ENCODE peak calls at places on chromosomes 5 and 9, in four cellular contexts. One of them, this sample, is unnamed.
A peak's percentile ranks its signal among the peaks of the same experiment; 100 is the strongest.

GRCh38 chr5:55923177-55923872 is 71.4 kb downstream of the IL6ST start:
- DNase-seq in iris pigment epithelial cell: peak; percentile 27
- DNase-seq in COR-L47: no peak
- DNase-seq in fibroblast of the conjunctiva: no peak
- DNase-seq in this sample: no peak

GRCh38 chr9:38208206-38208901 is 139.3 kb upstream of the SHB start:
- DNase-seq in iris pigment epithelial cell: peak; percentile 14
- DNase-seq in COR-L47: no peak
- DNase-seq in fibroblast of the conjunctiva: no peak
- DNase-seq in this sample: peak; percentile 79

GRCh38 chr5:112979723-112980122 is 3.1 kb downstream of the DCP2 start:
- DNase-seq in iris pigment epithelial cell: no peak
- DNase-seq in COR-L47: no peak
- DNase-seq in fibroblast of the conjunctiva: no peak
- DNase-seq in this sample: no peak

GRCh38 chr5:81779125-81779934 is 28.4 kb upstream of the SSBP2 start:
- DNase-seq in iris pigment epithelial cell: peak; percentile 40
- DNase-seq in COR-L47: no peak
- DNase-seq in fibroblast of the conjunctiva: no peak
- DNase-seq in this sample: no peak

GRCh38 chr9:113648586-113648985 is 185.1 kb downstream of the RGS3 start:
- DNase-seq in iris pigment epithelial cell: no peak
- DNase-seq in COR-L47: no peak
- DNase-seq in fibroblast of the conjunctiva: no peak
- DNase-seq in this sample: no peak

GRCh38 chr9:117718085-117718484 is 13.9 kb downstream of the TLR4 start:
- DNase-seq in iris pigment epithelial cell: peak; percentile 74
- DNase-seq in COR-L47: no peak
- DNase-seq in fibroblast of the conjunctiva: no peak
- DNase-seq in this sample: no peak

GRCh38 chr5:132272341-132273210 is 15.1 kb downstream of the PDLIM4 start:
- DNase-seq in iris pigment epithelial cell: no peak
- DNase-seq in COR-L47: peak; percentile 10
- DNase-seq in fibroblast of the conjunctiva: no peak
- DNase-seq in this sample: no peak

GRCh38 chr9:132049900-132050299 is 29.8 kb downstream of the MED27 start:
- DNase-seq in iris pigment epithelial cell: no peak
- DNase-seq in COR-L47: no peak
- DNase-seq in fibroblast of the conjunctiva: no peak
- DNase-seq in this sample: no peak

GRCh38 chr5:162068412-162068811 is 839 bp downstream of the GABRG2 start:
- DNase-seq in iris pigment epithelial cell: peak; percentile 7
- DNase-seq in COR-L47: no peak
- DNase-seq in fibroblast of the conjunctiva: no peak
- DNase-seq in this sample: peak; percentile 25

GRCh38 chr9:37491939-37492338 is 6.2 kb downstream of the POLR1E start:
- DNase-seq in iris pigment epithelial cell: no peak
- DNase-seq in COR-L47: no peak
- DNase-seq in fibroblast of the conjunctiva: no peak
- DNase-seq in this sample: no peak

GRCh38 chr5:95631991-95632675 is 12.2 kb downstream of the GPR150 start:
- DNase-seq in iris pigment epithelial cell: peak; percentile 88
- DNase-seq in COR-L47: no peak
- DNase-seq in fibroblast of the conjunctiva: no peak
- DNase-seq in this sample: peak; percentile 75

GRCh38 chr9:126509718-126510117 is 104.0 kb upstream of the LMX1B start:
- DNase-seq in iris pigment epithelial cell: no peak
- DNase-seq in COR-L47: no peak
- DNase-seq in fibroblast of the conjunctiva: no peak
- DNase-seq in this sample: no peak

This sample was measured in foreskin keratinocyte.